ENCODE peak calls at places on chromosomes 11 and 22, in ten cellular contexts. E, C, D, W, U, V, H, R, N and G are unnamed samples.

GRCh38 chr22:49739138-49739537 is 88.5 kb downstream of the BRD1 start:
- DNase-seq in W (no peak), H (no peak), N (no peak), R (no peak), U (no peak), E (no peak), C (no peak), V (no peak), D (no peak), G (no peak)

GRCh38 chr11:20277014-20277413 is 86.5 kb upstream of the HTATIP2 start:
- DNase-seq in D (no peak), N (no peak), U (no peak), V (no peak), H (no peak), R (no peak), C (no peak), W (no peak), E (no peak), G (no peak)

GRCh38 chr11:33692013-33692504 is 8.6 kb downstream of the C11orf91 start:
- DNase-seq in C (no peak), E (peak; percentile 93), D (peak; percentile 74), N (no peak), V (no peak), R (peak; percentile 99), W (no peak), H (peak; percentile 99), U (peak; percentile 98), G (peak; percentile 94)

GRCh38 chr11:18395735-18396504 is 1.6 kb downstream of the LDHA start:
- DNase-seq in D (peak; percentile 99), N (peak; percentile 89), R (peak; percentile 100), H (peak; percentile 99), E (peak; percentile 99), V (peak; percentile 92), W (peak; percentile 98), C (peak; percentile 98), U (peak; percentile 100), G (peak; percentile 100)

GRCh38 chr11:99973993-99974392 is 713.1 kb upstream of the ARHGAP42 start:
- DNase-seq in H (peak; percentile 85), W (no peak), E (no peak), U (no peak), V (no peak), R (peak; percentile 36), D (no peak), C (no peak), N (no peak), G (no peak)

GRCh38 chr11:44760917-44761545 is 34.3 kb downstream of the TSPAN18 start:
- DNase-seq in H (peak; percentile 79), W (no peak), R (peak; percentile 77), U (peak; percentile 72), E (peak; percentile 80), V (no peak), N (no peak), C (no peak), D (peak; percentile 32), G (peak; percentile 22)

GRCh38 chr22:47043835-47044721 is 281.6 kb downstream of the TBC1D22A start:
- DNase-seq in U (peak; percentile 18), V (no peak), H (peak; percentile 82), N (no peak), D (peak; percentile 73), E (no peak), W (peak; percentile 32), C (no peak), R (peak; percentile 17), G (peak; percentile 70)

GRCh38 chr11:26191193-26191592 is 140.7 kb upstream of the ANO3 start:
- DNase-seq in E (no peak), C (no peak), H (no peak), D (no peak), N (no peak), V (no peak), U (no peak), W (no peak), R (no peak), G (no peak)

GRCh38 chr11:34652191-34652958 is 31.5 kb downstream of the EHF start:
- DNase-seq in W (no peak), R (no peak), N (no peak), U (no peak), C (peak; percentile 43), H (no peak), D (no peak), V (no peak), E (no peak), G (no peak)